ENCODE peak calls at places on chromosome 4, in eight cellular contexts. One of them, this sample, is unnamed.

GRCh38 chr4:7393491-7394183 is 41.1 kb downstream of the PSAPL1 start:
- DNase-seq in H9: peak; percentile 19
- DNase-seq in ACHN: no peak
- DNase-seq in activated effector memory CD4-positive, alpha-beta T cell treated with Interleukin-2 at 50 U/mL for 16 hours: no peak
- DNase-seq in HEK293T: no peak
- DNase-seq in GM23248: no peak
- DNase-seq in fibroblast of the aortic adventitia: no peak
- DNase-seq in NCI-H345: no peak
- DNase-seq in this sample: no peak

GRCh38 chr4:171484681-171485080 is 328.5 kb upstream of the GALNTL6 start:
- DNase-seq in GM23248: no peak
- DNase-seq in H9: no peak
- DNase-seq in HEK293T: no peak
- DNase-seq in fibroblast of the aortic adventitia: no peak
- DNase-seq in activated effector memory CD4-positive, alpha-beta T cell treated with Interleukin-2 at 50 U/mL for 16 hours: no peak
- DNase-seq in NCI-H345: no peak
- DNase-seq in ACHN: no peak
- DNase-seq in this sample: no peak

GRCh38 chr4:54440394-54441223 is 211.5 kb downstream of the PDGFRA start:
- DNase-seq in H9: no peak
- DNase-seq in GM23248: peak; percentile 68
- DNase-seq in ACHN: peak; percentile 42
- DNase-seq in activated effector memory CD4-positive, alpha-beta T cell treated with Interleukin-2 at 50 U/mL for 16 hours: no peak
- DNase-seq in fibroblast of the aortic adventitia: peak; percentile 61
- DNase-seq in NCI-H345: no peak
- DNase-seq in HEK293T: peak; percentile 52
- DNase-seq in this sample: no peak

GRCh38 chr4:169345207-169345788 is 74.5 kb upstream of the SH3RF1 start:
- DNase-seq in NCI-H345: no peak
- DNase-seq in HEK293T: no peak
- DNase-seq in fibroblast of the aortic adventitia: peak; percentile 79
- DNase-seq in GM23248: peak; percentile 95
- DNase-seq in H9: no peak
- DNase-seq in ACHN: no peak
- DNase-seq in activated effector memory CD4-positive, alpha-beta T cell treated with Interleukin-2 at 50 U/mL for 16 hours: no peak
- DNase-seq in this sample: no peak

GRCh38 chr4:2902126-2902525 is 58.5 kb downstream of the ADD1 start:
- DNase-seq in ACHN: no peak
- DNase-seq in GM23248: no peak
- DNase-seq in fibroblast of the aortic adventitia: peak; percentile 63
- DNase-seq in activated effector memory CD4-positive, alpha-beta T cell treated with Interleukin-2 at 50 U/mL for 16 hours: no peak
- DNase-seq in NCI-H345: no peak
- DNase-seq in H9: no peak
- DNase-seq in HEK293T: no peak
- DNase-seq in this sample: no peak

GRCh38 chr4:171118091-171118490 is 695.1 kb upstream of the GALNTL6 start:
- DNase-seq in fibroblast of the aortic adventitia: no peak
- DNase-seq in activated effector memory CD4-positive, alpha-beta T cell treated with Interleukin-2 at 50 U/mL for 16 hours: no peak
- DNase-seq in HEK293T: no peak
- DNase-seq in H9: no peak
- DNase-seq in ACHN: no peak
- DNase-seq in NCI-H345: no peak
- DNase-seq in GM23248: no peak
- DNase-seq in this sample: no peak

GRCh38 chr4:53653484-53654053 is 62.3 kb upstream of the LNX1 start:
- DNase-seq in H9: no peak
- DNase-seq in NCI-H345: peak; percentile 74
- DNase-seq in HEK293T: no peak
- DNase-seq in GM23248: peak; percentile 28
- DNase-seq in ACHN: no peak
- DNase-seq in fibroblast of the aortic adventitia: peak; percentile 15
- DNase-seq in activated effector memory CD4-positive, alpha-beta T cell treated with Interleukin-2 at 50 U/mL for 16 hours: no peak
- DNase-seq in this sample: no peak

GRCh38 chr4:176435891-176436499 is 116.2 kb downstream of the SPCS3 start:
- DNase-seq in GM23248: peak; percentile 38
- DNase-seq in H9: no peak
- DNase-seq in activated effector memory CD4-positive, alpha-beta T cell treated with Interleukin-2 at 50 U/mL for 16 hours: no peak
- DNase-seq in ACHN: no peak
- DNase-seq in HEK293T: no peak
- DNase-seq in fibroblast of the aortic adventitia: peak; percentile 93
- DNase-seq in NCI-H345: no peak
- DNase-seq in this sample: no peak

GRCh38 chr4:5365071-5366008 is 314.1 kb downstream of the STK32B start:
- DNase-seq in fibroblast of the aortic adventitia: peak; percentile 36
- DNase-seq in ACHN: peak; percentile 78
- DNase-seq in activated effector memory CD4-positive, alpha-beta T cell treated with Interleukin-2 at 50 U/mL for 16 hours: no peak
- DNase-seq in GM23248: peak; percentile 95
- DNase-seq in HEK293T: no peak
- DNase-seq in NCI-H345: peak; percentile 80
- DNase-seq in H9: peak; percentile 44
- DNase-seq in this sample: no peak

GRCh38 chr4:41120297-41121217 is 93.8 kb downstream of the APBB2 start:
- DNase-seq in HEK293T: peak; percentile 50
- DNase-seq in H9: no peak
- DNase-seq in activated effector memory CD4-positive, alpha-beta T cell treated with Interleukin-2 at 50 U/mL for 16 hours: no peak
- DNase-seq in fibroblast of the aortic adventitia: peak; percentile 87
- DNase-seq in ACHN: no peak
- DNase-seq in NCI-H345: no peak
- DNase-seq in GM23248: peak; percentile 53
- DNase-seq in this sample: no peak

GRCh38 chr4:75099321-75099720 is 166.4 kb downstream of the PARM1 start:
- DNase-seq in HEK293T: no peak
- DNase-seq in fibroblast of the aortic adventitia: no peak
- DNase-seq in ACHN: no peak
- DNase-seq in activated effector memory CD4-positive, alpha-beta T cell treated with Interleukin-2 at 50 U/mL for 16 hours: no peak
- DNase-seq in GM23248: no peak
- DNase-seq in NCI-H345: no peak
- DNase-seq in H9: no peak
- DNase-seq in this sample: no peak

GRCh38 chr4:682490-683172 is 6.3 kb downstream of the SLC49A3 start:
- DNase-seq in H9: peak; percentile 28
- DNase-seq in fibroblast of the aortic adventitia: no peak
- DNase-seq in ACHN: no peak
- DNase-seq in NCI-H345: peak; percentile 10
- DNase-seq in GM23248: no peak
- DNase-seq in HEK293T: no peak
- DNase-seq in activated effector memory CD4-positive, alpha-beta T cell treated with Interleukin-2 at 50 U/mL for 16 hours: no peak
- DNase-seq in this sample: no peak

GRCh38 chr4:107034982-107035710 is 967 bp downstream of the DKK2 start:
- DNase-seq in H9: peak; percentile 61
- DNase-seq in activated effector memory CD4-positive, alpha-beta T cell treated with Interleukin-2 at 50 U/mL for 16 hours: no peak
- DNase-seq in GM23248: peak; percentile 76
- DNase-seq in fibroblast of the aortic adventitia: peak; percentile 12
- DNase-seq in HEK293T: peak; percentile 37
- DNase-seq in ACHN: no peak
- DNase-seq in NCI-H345: no peak
- DNase-seq in this sample: no peak

GRCh38 chr4:146445198-146446150 is 76.3 kb downstream of the SLC10A7 start:
- DNase-seq in activated effector memory CD4-positive, alpha-beta T cell treated with Interleukin-2 at 50 U/mL for 16 hours: no peak
- DNase-seq in ACHN: no peak
- DNase-seq in H9: no peak
- DNase-seq in fibroblast of the aortic adventitia: no peak
- DNase-seq in HEK293T: no peak
- DNase-seq in GM23248: no peak
- DNase-seq in NCI-H345: no peak
- DNase-seq in this sample: no peak

GRCh38 chr4:95694411-95694810 is 145.5 kb upstream of the PDHA2 start:
- DNase-seq in fibroblast of the aortic adventitia: no peak
- DNase-seq in H9: no peak
- DNase-seq in ACHN: no peak
- DNase-seq in activated effector memory CD4-positive, alpha-beta T cell treated with Interleukin-2 at 50 U/mL for 16 hours: no peak
- DNase-seq in HEK293T: no peak
- DNase-seq in GM23248: no peak
- DNase-seq in NCI-H345: no peak
- DNase-seq in this sample: no peak

GRCh38 chr4:87382116-87382515 is 8.9 kb downstream of the HSD17B11 start:
- DNase-seq in NCI-H345: no peak
- DNase-seq in activated effector memory CD4-positive, alpha-beta T cell treated with Interleukin-2 at 50 U/mL for 16 hours: no peak
- DNase-seq in H9: no peak
- DNase-seq in ACHN: no peak
- DNase-seq in fibroblast of the aortic adventitia: no peak
- DNase-seq in GM23248: no peak
- DNase-seq in HEK293T: no peak
- DNase-seq in this sample: no peak

GRCh38 chr4:41969666-41970065 is 11.9 kb upstream of the DCAF4L1 start:
- DNase-seq in H9: no peak
- DNase-seq in ACHN: no peak
- DNase-seq in NCI-H345: no peak
- DNase-seq in HEK293T: no peak
- DNase-seq in GM23248: no peak
- DNase-seq in activated effector memory CD4-positive, alpha-beta T cell treated with Interleukin-2 at 50 U/mL for 16 hours: no peak
- DNase-seq in fibroblast of the aortic adventitia: no peak
- DNase-seq in this sample: no peak

GRCh38 chr4:997375-998071 is 4.3 kb upstream of the SLC26A1 start:
- DNase-seq in NCI-H345: no peak
- DNase-seq in HEK293T: no peak
- DNase-seq in activated effector memory CD4-positive, alpha-beta T cell treated with Interleukin-2 at 50 U/mL for 16 hours: no peak
- DNase-seq in ACHN: peak; percentile 32
- DNase-seq in GM23248: peak; percentile 67
- DNase-seq in fibroblast of the aortic adventitia: no peak
- DNase-seq in H9: no peak
- DNase-seq in this sample: no peak

This sample was measured in T-helper 1 cell.